ENCODE peak calls at places on chromosomes 1 and 21, in nine cellular contexts. One of them, this sample, is unnamed.

GRCh38 chr1:21305900-21306189 is 15.6 kb upstream of the ECE1 start:
- DNase-seq in activated CD4-positive, alpha-beta T cell treated with anti-CD3 and anti-CD28 coated beads for 24 hours: no peak
- DNase-seq in aorta: no peak
- DNase-seq in GM19239: no peak
- DNase-seq in stimulated activated CD8-positive, alpha-beta memory T cell treated with anti-CD3 and anti-CD28 coated beads, Interleukin-4, amount 100 ng/mL, for 24 hours: no peak
- DNase-seq in Calu3: no peak
- DNase-seq in mucosa of descending colon: no peak
- DNase-seq in IMR-90: no peak
- DNase-seq in stimulated activated CD4-positive, alpha-beta T cell treated with anti-CD3 and anti-CD28 coated beads, Interleukin-1b, Interleukin-23, amount 100 ng/mL, for 4 hours: no peak
- DNase-seq in this sample: no peak

GRCh38 chr21:14833221-14833620 is 231.6 kb downstream of the NRIP1 start:
- DNase-seq in activated CD4-positive, alpha-beta T cell treated with anti-CD3 and anti-CD28 coated beads for 24 hours: no peak
- DNase-seq in aorta: no peak
- DNase-seq in GM19239: no peak
- DNase-seq in stimulated activated CD8-positive, alpha-beta memory T cell treated with anti-CD3 and anti-CD28 coated beads, Interleukin-4, amount 100 ng/mL, for 24 hours: no peak
- DNase-seq in Calu3: no peak
- DNase-seq in mucosa of descending colon: no peak
- DNase-seq in IMR-90: no peak
- DNase-seq in stimulated activated CD4-positive, alpha-beta T cell treated with anti-CD3 and anti-CD28 coated beads, Interleukin-1b, Interleukin-23, amount 100 ng/mL, for 4 hours: no peak
- DNase-seq in this sample: no peak

GRCh38 chr1:91011726-91012125 is 10.1 kb downstream of the ZNF644 start:
- DNase-seq in activated CD4-positive, alpha-beta T cell treated with anti-CD3 and anti-CD28 coated beads for 24 hours: no peak
- DNase-seq in aorta: no peak
- DNase-seq in GM19239: no peak
- DNase-seq in stimulated activated CD8-positive, alpha-beta memory T cell treated with anti-CD3 and anti-CD28 coated beads, Interleukin-4, amount 100 ng/mL, for 24 hours: no peak
- DNase-seq in Calu3: no peak
- DNase-seq in mucosa of descending colon: no peak
- DNase-seq in IMR-90: peak; percentile 68
- DNase-seq in stimulated activated CD4-positive, alpha-beta T cell treated with anti-CD3 and anti-CD28 coated beads, Interleukin-1b, Interleukin-23, amount 100 ng/mL, for 4 hours: no peak
- DNase-seq in this sample: no peak

GRCh38 chr1:201543871-201544521 is 5.1 kb downstream of the NAV1 start:
- DNase-seq in activated CD4-positive, alpha-beta T cell treated with anti-CD3 and anti-CD28 coated beads for 24 hours: no peak
- DNase-seq in aorta: no peak
- DNase-seq in GM19239: no peak
- DNase-seq in stimulated activated CD8-positive, alpha-beta memory T cell treated with anti-CD3 and anti-CD28 coated beads, Interleukin-4, amount 100 ng/mL, for 24 hours: no peak
- DNase-seq in Calu3: no peak
- DNase-seq in mucosa of descending colon: no peak
- DNase-seq in IMR-90: peak; percentile 40
- DNase-seq in stimulated activated CD4-positive, alpha-beta T cell treated with anti-CD3 and anti-CD28 coated beads, Interleukin-1b, Interleukin-23, amount 100 ng/mL, for 4 hours: no peak
- DNase-seq in this sample: no peak

GRCh38 chr21:16773206-16773605 is 739.6 kb upstream of the CXADR start:
- DNase-seq in activated CD4-positive, alpha-beta T cell treated with anti-CD3 and anti-CD28 coated beads for 24 hours: no peak
- DNase-seq in aorta: no peak
- DNase-seq in GM19239: no peak
- DNase-seq in stimulated activated CD8-positive, alpha-beta memory T cell treated with anti-CD3 and anti-CD28 coated beads, Interleukin-4, amount 100 ng/mL, for 24 hours: no peak
- DNase-seq in Calu3: no peak
- DNase-seq in mucosa of descending colon: no peak
- DNase-seq in IMR-90: peak; percentile 57
- DNase-seq in stimulated activated CD4-positive, alpha-beta T cell treated with anti-CD3 and anti-CD28 coated beads, Interleukin-1b, Interleukin-23, amount 100 ng/mL, for 4 hours: no peak
- DNase-seq in this sample: no peak

GRCh38 chr1:68815632-68816031 is 318.8 kb upstream of the DEPDC1 start:
- DNase-seq in activated CD4-positive, alpha-beta T cell treated with anti-CD3 and anti-CD28 coated beads for 24 hours: no peak
- DNase-seq in aorta: no peak
- DNase-seq in GM19239: no peak
- DNase-seq in stimulated activated CD8-positive, alpha-beta memory T cell treated with anti-CD3 and anti-CD28 coated beads, Interleukin-4, amount 100 ng/mL, for 24 hours: no peak
- DNase-seq in Calu3: no peak
- DNase-seq in mucosa of descending colon: no peak
- DNase-seq in IMR-90: no peak
- DNase-seq in stimulated activated CD4-positive, alpha-beta T cell treated with anti-CD3 and anti-CD28 coated beads, Interleukin-1b, Interleukin-23, amount 100 ng/mL, for 4 hours: no peak
- DNase-seq in this sample: no peak

GRCh38 chr1:209040351-209040750 is 543.2 kb upstream of the CAMK1G start:
- DNase-seq in activated CD4-positive, alpha-beta T cell treated with anti-CD3 and anti-CD28 coated beads for 24 hours: no peak
- DNase-seq in aorta: no peak
- DNase-seq in GM19239: no peak
- DNase-seq in stimulated activated CD8-positive, alpha-beta memory T cell treated with anti-CD3 and anti-CD28 coated beads, Interleukin-4, amount 100 ng/mL, for 24 hours: no peak
- DNase-seq in Calu3: no peak
- DNase-seq in mucosa of descending colon: no peak
- DNase-seq in IMR-90: no peak
- DNase-seq in stimulated activated CD4-positive, alpha-beta T cell treated with anti-CD3 and anti-CD28 coated beads, Interleukin-1b, Interleukin-23, amount 100 ng/mL, for 4 hours: no peak
- DNase-seq in this sample: no peak

GRCh38 chr1:184025242-184025675 is 12.3 kb downstream of the COLGALT2 start:
- DNase-seq in activated CD4-positive, alpha-beta T cell treated with anti-CD3 and anti-CD28 coated beads for 24 hours: no peak
- DNase-seq in aorta: no peak
- DNase-seq in GM19239: no peak
- DNase-seq in stimulated activated CD8-positive, alpha-beta memory T cell treated with anti-CD3 and anti-CD28 coated beads, Interleukin-4, amount 100 ng/mL, for 24 hours: no peak
- DNase-seq in Calu3: no peak
- DNase-seq in mucosa of descending colon: no peak
- DNase-seq in IMR-90: peak; percentile 95
- DNase-seq in stimulated activated CD4-positive, alpha-beta T cell treated with anti-CD3 and anti-CD28 coated beads, Interleukin-1b, Interleukin-23, amount 100 ng/mL, for 4 hours: no peak
- DNase-seq in this sample: no peak

GRCh38 chr1:67540025-67540732 is 110.0 kb upstream of the SERBP1 start:
- DNase-seq in activated CD4-positive, alpha-beta T cell treated with anti-CD3 and anti-CD28 coated beads for 24 hours: no peak
- DNase-seq in aorta: no peak
- DNase-seq in GM19239: no peak
- DNase-seq in stimulated activated CD8-positive, alpha-beta memory T cell treated with anti-CD3 and anti-CD28 coated beads, Interleukin-4, amount 100 ng/mL, for 24 hours: no peak
- DNase-seq in Calu3: no peak
- DNase-seq in mucosa of descending colon: no peak
- DNase-seq in IMR-90: no peak
- DNase-seq in stimulated activated CD4-positive, alpha-beta T cell treated with anti-CD3 and anti-CD28 coated beads, Interleukin-1b, Interleukin-23, amount 100 ng/mL, for 4 hours: no peak
- DNase-seq in this sample: no peak